ENCODE peak calls at places on chromosome 18, in six cellular contexts. V is HepG2, T is SK-N-SH, N is GM12878, S is H1, P is K562. L is an unnamed sample.

GRCh38 chr18:9751371-9752031 is 43.4 kb downstream of the RAB31 start:
- DNase-seq in V (no peak), T (no peak), N (no peak), S (no peak), P (no peak), L (no peak)

GRCh38 chr18:35410561-35410960 is 33.4 kb upstream of the ZNF396 start:
- DNase-seq in V (no peak), T (no peak), N (no peak), S (no peak), P (no peak), L (no peak)

GRCh38 chr18:55907352-55908045 is 319.5 kb upstream of the TCF4 start:
- DNase-seq in V (no peak), T (no peak), N (no peak), S (no peak), P (no peak), L (no peak)

GRCh38 chr18:45654677-45655076 is 39.4 kb downstream of the SLC14A2 start:
- DNase-seq in V (no peak), T (no peak), N (no peak), S (no peak), P (no peak), L (no peak)

GRCh38 chr18:6543330-6543908 is 128.7 kb upstream of the L3MBTL4 start:
- DNase-seq in V (peak), T (peak), N (no peak), S (no peak), P (peak), L (no peak)

GRCh38 chr18:36583155-36583745 is 245.6 kb downstream of the TPGS2 start:
- DNase-seq in V (no peak), T (no peak), N (peak), S (peak), P (no peak), L (no peak)

GRCh38 chr18:59957957-59958356 is 58.2 kb downstream of the PMAIP1 start:
- DNase-seq in V (peak), T (peak), N (no peak), S (no peak), P (peak), L (no peak)

GRCh38 chr18:66571845-66572244 is 32.0 kb downstream of the CDH19 start:
- DNase-seq in V (no peak), T (no peak), N (no peak), S (no peak), P (no peak), L (no peak)

GRCh38 chr18:55586841-55587240 is 1.2 kb downstream of the TCF4 start:
- DNase-seq in V (no peak), T (peak), N (no peak), S (no peak), P (no peak), L (no peak)

GRCh38 chr18:35032113-35032512 is 9.1 kb upstream of the MAPRE2 start:
- DNase-seq in V (no peak), T (no peak), N (no peak), S (no peak), P (no peak), L (no peak)

GRCh38 chr18:22399949-22400348 is 17.8 kb downstream of the CTAGE1 start:
- DNase-seq in V (no peak), T (no peak), N (no peak), S (no peak), P (no peak), L (no peak)
- TF ChIP-seq GABPA in V (no peak), T (no peak), N (no peak), S (no peak), P (no peak), L (no peak)

DNA sequence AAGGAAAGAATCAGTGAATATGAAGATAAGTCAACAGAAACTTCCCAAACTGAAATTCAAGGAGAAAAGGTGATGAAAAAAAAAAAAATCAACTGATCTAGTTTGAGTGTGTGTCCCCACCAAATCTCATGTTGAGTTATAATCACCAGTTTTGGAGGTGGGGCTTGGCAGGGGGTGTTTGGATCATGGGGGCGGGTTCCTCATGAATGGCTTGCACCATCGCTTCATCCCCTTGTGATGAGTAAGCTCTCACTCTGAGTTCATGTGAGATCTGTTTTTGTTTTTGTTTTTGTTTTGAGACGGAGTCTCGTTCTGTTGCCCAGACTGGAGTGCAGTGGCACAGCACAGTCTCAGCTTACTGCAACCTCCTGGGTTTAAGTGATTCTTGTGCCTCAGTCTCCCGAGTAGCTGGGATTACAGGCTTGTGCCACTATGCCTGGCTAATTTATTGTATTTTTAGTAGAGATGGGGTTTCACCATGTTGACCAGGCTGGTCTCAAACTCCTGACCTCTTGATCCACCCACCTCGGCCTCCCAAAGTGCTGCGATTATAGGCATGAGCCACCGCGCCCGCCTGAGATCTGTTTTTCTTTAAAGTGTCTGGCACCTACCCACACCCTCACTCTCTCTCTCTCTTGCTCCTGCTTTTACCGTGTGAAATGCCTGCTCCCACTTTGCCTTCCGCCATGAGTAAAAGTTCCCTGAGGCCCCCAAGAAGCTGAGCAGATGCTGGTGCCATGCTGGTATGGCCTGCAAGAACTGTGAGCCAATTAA is 4.0 kb upstream of the SLC66A2 start:
- DNase-seq in V (no peak), T (no peak), N (no peak), S (no peak), P (no peak), L (no peak)
- TF ChIP-seq GABPA in V (no peak), T (no peak), N (no peak), S (no peak), P (no peak), L (no peak)

GRCh38 chr18:24187049-24187448 is 48.2 kb downstream of the CABYR start:
- DNase-seq in V (no peak), T (no peak), N (no peak), S (no peak), P (no peak), L (peak)

GRCh38 chr18:24185805-24186204 is 46.9 kb downstream of the CABYR start:
- DNase-seq in V (no peak), T (no peak), N (no peak), S (no peak), P (no peak), L (no peak)

GRCh38 chr18:24189007-24189528 is 50.2 kb downstream of the CABYR start:
- DNase-seq in V (no peak), T (no peak), N (peak), S (no peak), P (no peak), L (no peak)

GRCh38 chr18:24188120-24188519 is 49.3 kb downstream of the CABYR start:
- DNase-seq in V (no peak), T (no peak), N (no peak), S (no peak), P (no peak), L (no peak)

DNA sequence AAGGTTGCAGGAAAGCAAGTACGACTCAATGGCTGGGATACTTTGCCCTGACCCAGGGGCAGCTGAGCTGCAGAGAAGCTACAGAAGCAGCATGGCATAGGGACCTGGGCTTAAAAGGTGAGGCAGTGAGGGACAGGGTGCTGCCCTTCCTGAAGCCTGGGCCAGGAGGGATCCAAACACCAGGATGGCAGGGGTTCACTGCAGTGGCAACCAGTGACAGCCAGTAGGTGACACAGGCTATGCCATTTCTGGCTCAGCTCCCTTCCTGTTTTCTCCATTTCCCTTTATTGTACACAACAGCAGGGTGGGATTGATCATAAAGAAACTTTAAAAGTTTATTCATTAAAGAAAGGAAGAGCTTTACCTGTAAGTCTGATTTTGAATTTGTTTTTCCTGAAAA is 48.8 kb downstream of the CABYR start:
- DNase-seq in V (no peak), T (no peak), N (no peak), S (no peak), P (no peak), L (no peak)
- TF ChIP-seq GABPA in V (no peak), T (no peak), N (no peak), S (no peak), P (no peak), L (no peak)

DNA sequence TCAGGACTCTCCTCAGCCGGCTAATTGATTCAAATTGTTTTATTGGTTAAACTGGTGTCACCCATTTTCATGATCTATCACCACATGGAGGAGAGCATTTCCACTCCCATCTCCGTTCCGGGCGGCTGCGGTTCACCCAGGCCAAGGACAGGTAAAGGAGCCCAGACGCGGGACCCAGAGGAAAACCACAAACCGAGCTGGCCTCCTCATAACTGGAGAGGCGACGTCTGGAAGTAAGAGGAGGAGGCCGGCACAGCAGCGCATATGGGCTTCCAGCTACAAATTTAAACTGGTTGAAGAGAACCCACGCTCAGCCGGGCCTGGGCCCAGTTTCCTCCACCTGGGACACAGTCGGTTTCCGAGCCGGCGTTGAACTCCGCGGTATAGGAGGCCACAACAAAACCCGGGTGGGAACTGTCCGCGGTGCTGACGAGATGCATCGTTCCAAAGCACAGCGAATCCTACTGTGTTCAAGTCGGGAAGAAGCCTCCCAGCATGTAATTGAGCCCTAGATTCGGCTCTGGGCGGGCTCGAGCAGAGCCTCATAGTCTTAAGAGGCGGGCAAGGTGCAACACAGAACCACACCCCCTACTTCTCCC is 3.0 kb upstream of the SKOR2 start:
- DNase-seq in V (peak), T (no peak), N (no peak), S (no peak), P (peak), L (peak)
- TF ChIP-seq GABPA in V (no peak), T (no peak), N (no peak), S (no peak), P (no peak), L (no peak)

DNA sequence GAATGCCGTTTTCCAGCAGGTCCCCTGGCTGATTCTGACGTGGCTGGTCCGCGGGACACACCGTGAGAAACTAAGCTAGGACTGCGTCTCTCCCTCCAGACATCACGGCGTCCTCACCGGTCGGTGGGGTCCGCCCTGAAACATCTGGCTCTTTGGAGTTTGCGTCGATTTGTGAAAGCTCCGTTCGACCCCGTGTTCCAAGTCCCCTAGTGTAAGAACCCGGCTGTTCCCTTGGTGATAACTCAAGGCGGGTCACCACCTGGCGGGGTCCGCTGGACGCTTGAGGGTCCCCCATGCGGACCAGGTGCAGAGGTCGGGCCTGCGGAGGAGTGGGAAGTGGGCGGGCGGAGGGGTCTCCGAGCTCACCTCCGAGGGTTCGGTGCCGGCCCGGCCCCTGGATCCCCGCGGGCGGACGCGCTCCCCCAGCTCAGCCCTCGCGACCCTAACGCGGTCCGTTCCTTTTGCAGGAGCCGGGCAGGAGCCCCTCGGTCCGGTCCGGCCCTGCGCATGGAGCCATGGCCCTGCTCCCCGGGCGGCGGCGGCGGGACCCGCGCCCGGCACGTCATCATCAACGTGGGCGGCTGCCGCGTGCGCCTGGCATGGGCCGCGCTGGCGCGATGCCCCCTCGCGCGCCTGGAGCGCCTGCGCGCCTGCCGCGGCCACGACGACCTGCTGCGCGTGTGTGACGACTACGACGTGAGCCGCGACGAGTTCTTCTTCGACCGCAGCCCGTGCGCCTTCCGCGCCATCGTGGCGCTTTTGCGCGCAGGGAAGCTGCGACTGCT is 65.6 kb downstream of the KCNG2 start:
- DNase-seq in V (no peak), T (no peak), N (no peak), S (no peak), P (no peak), L (no peak)
- TF ChIP-seq GABPA in V (no peak), T (no peak), N (no peak), S (no peak), P (no peak), L (no peak)